ENCODE peak calls at places on chromosomes 7 and 10, in seven cellular contexts. C is AG09309, F is left colon, G is astrocyte, B is HEK293T, Q is cardiac fibroblast, R is NCI-H1105. I is an unnamed sample.

GRCh38 chr7:130420943-130421578 is 19.8 kb downstream of the CEP41 start:
- DNase-seq in C (no peak), F (no peak), G (peak), B (no peak), Q (no peak), R (no peak), I (no peak)

GRCh38 chr10:124671486-124672075 is 72.6 kb downstream of the FAM53B start:
- DNase-seq in C (no peak), F (no peak), G (peak), B (peak), Q (peak), R (no peak), I (no peak)

GRCh38 chr7:121798076-121798475 is 74.9 kb upstream of the PTPRZ1 start:
- DNase-seq in C (no peak), F (no peak), G (no peak), B (no peak), Q (no peak), R (no peak), I (no peak)

GRCh38 chr10:35890061-35890969 is 248.2 kb upstream of the FZD8 start:
- DNase-seq in C (no peak), F (peak), G (no peak), B (peak), Q (no peak), R (no peak), I (no peak)

GRCh38 chr7:97731736-97732370 is at the start of gene TAC1:
- DNase-seq in C (no peak), F (peak), G (peak), B (peak), Q (peak), R (no peak), I (no peak)

GRCh38 chr10:113099431-113100298 is 149.6 kb downstream of the TCF7L2 start:
- DNase-seq in C (no peak), F (no peak), G (peak), B (peak), Q (peak), R (peak), I (no peak)

GRCh38 chr7:83732305-83732704 is 83.4 kb upstream of the SEMA3E start:
- DNase-seq in C (no peak), F (no peak), G (peak), B (no peak), Q (no peak), R (no peak), I (no peak)

GRCh38 chr7:144854839-144855424 is 19.1 kb upstream of the TPK1 start:
- DNase-seq in C (no peak), F (no peak), G (peak), B (peak), Q (peak), R (peak), I (no peak)

GRCh38 chr7:73738220-73738611 is 386 bp downstream of the ABHD11 start:
- DNase-seq in C (no peak), F (peak), G (peak), B (peak), Q (peak), R (peak), I (peak)

GRCh38 chr10:133481086-133481643 is 27.4 kb downstream of the SCART1 start:
- DNase-seq in C (no peak), F (no peak), G (no peak), B (peak), Q (no peak), R (no peak), I (no peak)

GRCh38 chr10:78212786-78213175 is 179.1 kb downstream of the RPS24 start:
- DNase-seq in C (no peak), F (no peak), G (no peak), B (no peak), Q (no peak), R (no peak), I (no peak)

GRCh38 chr7:18356195-18356645 is 139.3 kb upstream of the HDAC9 start:
- DNase-seq in C (peak), F (no peak), G (peak), B (peak), Q (peak), R (no peak), I (no peak)

GRCh38 chr10:78321500-78321899 is 287.8 kb downstream of the RPS24 start:
- DNase-seq in C (no peak), F (no peak), G (no peak), B (no peak), Q (no peak), R (no peak), I (peak)

GRCh38 chr10:104274762-104275721 is 6.1 kb downstream of the GSTO2 start:
- DNase-seq in C (no peak), F (peak), G (no peak), B (peak), Q (peak), R (no peak), I (peak)

GRCh38 chr7:25180946-25181345 is 47.3 kb downstream of the NPVF start:
- DNase-seq in C (no peak), F (no peak), G (no peak), B (no peak), Q (no peak), R (no peak), I (no peak)

GRCh38 chr7:27221201-27221797 is 21.3 kb upstream of the EVX1 start:
- DNase-seq in C (no peak), F (no peak), G (no peak), B (no peak), Q (no peak), R (no peak), I (no peak)

I was measured in lung.